ENCODE peak calls at places on chromosomes 12 and 14, in ten cellular contexts. D is tibial artery; M is activated naive CD4-positive, alpha-beta T cell; K is CD8-positive, alpha-beta memory T cell; O is AML-193; J is amygdala; Z is hippocampal formation; X is ascending aorta; F is EL; G is glomerular endothelial cell. V is an unnamed sample.

GRCh38 chr12:115763982-115764621 is 513.4 kb downstream of the MED13L start:
- DNase-seq in D (no peak), M (no peak), K (no peak), O (no peak), J (no peak), Z (no peak), X (no peak), F (no peak), G (no peak), V (no peak)

GRCh38 chr12:93689076-93689834 is 12.1 kb downstream of the CRADD start:
- DNase-seq in D (no peak), M (no peak), K (no peak), O (no peak), J (no peak), Z (no peak), X (no peak), F (no peak), G (no peak), V (no peak)

GRCh38 chr14:100593751-100594624 is 6.8 kb upstream of the BEGAIN start:
- DNase-seq in D (peak; percentile 51), M (no peak), K (no peak), O (no peak), J (no peak), Z (no peak), X (no peak), F (no peak), G (no peak), V (no peak)

GRCh38 chr12:49295087-49296001 is at the start of gene PRPH:
- DNase-seq in D (peak; percentile 59), M (no peak), K (no peak), O (no peak), J (no peak), Z (no peak), X (no peak), F (no peak), G (no peak), V (no peak)

GRCh38 chr12:75812341-75813018 is 219.1 kb downstream of the PHLDA1 start:
- DNase-seq in D (no peak), M (no peak), K (no peak), O (no peak), J (no peak), Z (no peak), X (no peak), F (peak; percentile 54), G (no peak), V (no peak)

GRCh38 chr12:56931474-56931978 is 2.7 kb downstream of the SDR9C7 start:
- DNase-seq in D (no peak), M (no peak), K (no peak), O (peak; percentile 82), J (no peak), Z (no peak), X (no peak), F (peak; percentile 48), G (no peak), V (no peak)

GRCh38 chr12:127083028-127083949 is 1183.7 kb upstream of the TMEM132C start:
- DNase-seq in D (no peak), M (no peak), K (peak; percentile 11), O (peak; percentile 35), J (no peak), Z (no peak), X (no peak), F (peak; percentile 78), G (peak; percentile 42), V (no peak)

GRCh38 chr12:53063708-53064612 is 14.1 kb downstream of the TNS2 start:
- DNase-seq in D (peak; percentile 95), M (no peak), K (no peak), O (no peak), J (no peak), Z (no peak), X (peak; percentile 73), F (no peak), G (no peak), V (no peak)

GRCh38 chr14:54567224-54567633 is 301 bp downstream of the SAMD4A start:
- DNase-seq in D (no peak), M (no peak), K (peak; percentile 32), O (no peak), J (no peak), Z (no peak), X (no peak), F (peak; percentile 53), G (no peak), V (peak; percentile 26)

GRCh38 chr14:92470215-92470614 is 43.4 kb upstream of the RIN3 start:
- DNase-seq in D (no peak), M (no peak), K (no peak), O (no peak), J (no peak), Z (no peak), X (no peak), F (peak; percentile 85), G (no peak), V (no peak)